ENCODE peak calls at places on chromosomes 2 and 18, in five cellular contexts. C is uterus, Z is breast epithelium, J is suprapubic skin, L is sigmoid colon. W is an unnamed sample. For H3K4me1, the result is how much of the 10 kb centered on the place peaks cover.

GRCh38 chr2:28717339-28717758 is 34.3 kb upstream of the PPP1CB start:
- DNase-seq in C (peak), Z (peak), J (peak), L (peak), W (no peak)

GRCh38 chr2:189581354-189582139 is 961 bp upstream of the SLC40A1 start:
- DNase-seq in C (peak), Z (no peak), J (peak), L (peak), W (peak)

GRCh38 chr18:629303-630150 is 27.9 kb upstream of the TYMS start:
- DNase-seq in C (no peak), Z (no peak), J (no peak), L (no peak), W (no peak)

GRCh38 chr2:222982010-222982908 is 69.7 kb upstream of the KCNE4 start:
- DNase-seq in C (peak), Z (no peak), J (peak), L (peak), W (no peak)

GRCh38 chr2:96856776-96857673 is 791 bp downstream of the ANKRD39 start:
- DNase-seq in C (peak), Z (no peak), J (peak), L (peak), W (no peak)

GRCh38 chr18:63883617-63884016 is 3.9 kb upstream of the SERPINB2 start:
- DNase-seq in C (no peak), Z (no peak), J (no peak), L (no peak), W (no peak)

GRCh38 chr2:160602073-160602472 is 108.5 kb upstream of the RBMS1 start:
- DNase-seq in C (no peak), Z (no peak), J (no peak), L (no peak), W (no peak)

GRCh38 chr2:30487603-30488002 is 40.6 kb downstream of the LCLAT1 start:
- DNase-seq in C (no peak), Z (no peak), J (no peak), L (no peak), W (no peak)

GRCh38 chr18:50155406-50155805 is 39.5 kb downstream of the MYO5B start:
- DNase-seq in C (no peak), Z (no peak), J (no peak), L (no peak), W (no peak)

GRCh38 chr2:134261398-134262131 is 7.7 kb downstream of the MGAT5 start:
- DNase-seq in C (no peak), Z (no peak), J (no peak), L (no peak), W (no peak)

GRCh38 chr2:203586696-203587095 is 51.6 kb upstream of the RAPH1 start:
- DNase-seq in C (no peak), Z (no peak), J (no peak), L (no peak), W (no peak)

GRCh38 chr2:232483923-232484627 is 3.6 kb downstream of the ECEL1 start:
- DNase-seq in C (no peak), Z (no peak), J (peak), L (peak), W (no peak)

GRCh38 chr18:24231773-24232735 is 93.2 kb downstream of the CABYR start:
- DNase-seq in C (peak), Z (no peak), J (no peak), L (peak), W (no peak)

GRCh38 chr2:151959203-151959602 is 131.0 kb upstream of the ARL5A start:
- DNase-seq in C (no peak), Z (no peak), J (no peak), L (no peak), W (no peak)

GRCh38 chr2:17815466-17816184 is 635 bp upstream of the MSGN1 start:
- DNase-seq in C (no peak), Z (no peak), J (no peak), L (no peak), W (no peak)

GRCh38 chr2:202628646-202629213 is 6.0 kb upstream of the FAM117B start:
- DNase-seq in C (no peak), Z (no peak), J (no peak), L (no peak), W (no peak)

GRCh38 chr2:196520610-196521009 is 118.9 kb upstream of the CCDC150 start:
- DNase-seq in C (no peak), Z (no peak), J (no peak), L (no peak), W (no peak)

GRCh38 chr2:119679846-119680245 is 845 bp downstream of the TMEM177 start:
- DNase-seq in C (no peak), Z (no peak), J (no peak), L (no peak), W (no peak)

GRCh38 chr2:105754011-105754410 is 9.3 kb downstream of the NCK2 start:
- DNase-seq in C (no peak), Z (no peak), J (no peak), L (no peak), W (peak)

GRCh38 chr18:74497308-74497640 is 1.1 kb downstream of the CNDP2 start:
- DNase-seq in C (no peak), Z (no peak), J (no peak), L (no peak), W (no peak)

GRCh38 chr2:165877565-165878550 is 75.7 kb downstream of the TTC21B start:
- DNase-seq in C (no peak), Z (no peak), J (no peak), L (no peak), W (no peak)

GRCh38 chr18:27838230-27838629 is 338.7 kb downstream of the CDH2 start:
- DNase-seq in C (no peak), Z (no peak), J (no peak), L (no peak), W (no peak)

GRCh38 chr2:234490239-234491074 is 6.4 kb downstream of the ARL4C start:
- DNase-seq in C (no peak), Z (no peak), J (no peak), L (no peak), W (no peak)

GRCh38 chr2:179702912-179703311 is 158.5 kb downstream of the ZNF385B start:
- DNase-seq in C (no peak), Z (no peak), J (no peak), L (no peak), W (no peak)

GRCh38 chr2:767440-767839 is 90.2 kb upstream of the TMEM18 start:
- DNase-seq in C (no peak), Z (no peak), J (no peak), L (no peak), W (no peak)

GRCh38 chr2:48530033-48530804 is at the start of gene STON1:
- DNase-seq in C (peak), Z (no peak), J (peak), L (peak), W (peak)

GRCh38 chr2:161913865-161914264 is 160.2 kb downstream of the DPP4 start:
- DNase-seq in C (no peak), Z (no peak), J (no peak), L (no peak), W (no peak)

GRCh38 chr2:112121682-112122254 is 16.4 kb upstream of the FBLN7 start:
- DNase-seq in C (no peak), Z (no peak), J (no peak), L (no peak), W (peak)

GRCh38 chr2:162317910-162318279 is 589 bp downstream of the IFIH1 start:
- DNase-seq in C (peak), Z (peak), J (no peak), L (no peak), W (peak)

GRCh38 chr2:17626986-17627385 is 86.5 kb downstream of the VSNL1 start:
- DNase-seq in C (no peak), Z (no peak), J (no peak), L (no peak), W (no peak)

GRCh38 chr2:170710609-170710979 is 4.5 kb upstream of the SP5 start:
- DNase-seq in C (no peak), Z (no peak), J (no peak), L (no peak), W (no peak)
- H3K4me3 ChIP-seq in C (no peak), Z (no peak), J (no peak), L (no peak), W (no peak)

GRCh38 chr2:219246559-219246958 is 1.3 kb downstream of the STK16 start:
- DNase-seq in C (no peak), Z (no peak), J (no peak), L (no peak), W (no peak)

GRCh38 chr2:219245148-219245898 is at the start of the genes GLB1L and STK16:
- DNase-seq in C (peak), Z (peak), J (peak), L (peak), W (peak)

GRCh38 chr2:219245899-219246230 is 586 bp downstream of the STK16 start:
- DNase-seq in C (no peak), Z (no peak), J (no peak), L (no peak), W (no peak)

GRCh38 chr2:219244789-219245147 is 476 bp downstream of the GLB1L start:
- DNase-seq in C (no peak), Z (no peak), J (no peak), L (no peak), W (no peak)

GRCh38 chr2:219243291-219243761 is 1.9 kb downstream of the GLB1L start:
- DNase-seq in C (no peak), Z (peak), J (no peak), L (peak), W (peak)
- TF ChIP-seq POLR2A in C (no peak), Z (no peak), J (no peak), L (no peak), W (no peak)

DNA sequence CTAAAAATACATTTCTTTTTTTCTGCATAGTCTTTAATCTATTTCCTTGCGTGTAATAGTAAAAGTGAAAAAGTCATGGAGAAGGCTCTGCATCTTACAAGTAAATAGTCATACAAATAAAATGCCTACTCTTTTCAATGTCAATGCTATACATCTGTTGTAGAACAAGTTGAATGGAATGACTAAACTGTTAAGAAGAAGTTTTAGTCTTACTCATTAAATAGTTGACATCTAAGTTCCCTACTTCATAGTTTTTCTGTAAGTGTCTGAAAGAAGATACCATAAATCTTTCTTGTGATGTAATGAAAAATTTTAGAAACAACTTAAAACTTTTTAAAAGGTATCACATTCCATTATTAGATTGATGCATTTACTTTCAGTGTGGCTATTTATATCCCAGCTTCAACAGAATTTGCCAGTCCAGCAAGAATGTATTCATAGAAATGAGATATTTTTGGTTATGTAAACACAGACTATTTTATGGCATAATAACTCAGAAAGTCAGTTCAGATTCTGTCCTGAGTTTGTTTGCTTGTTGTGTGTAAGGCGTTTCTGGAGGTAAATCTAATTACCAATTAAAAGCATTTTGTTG is 185.2 kb upstream of the EPC2 start:
- DNase-seq in C (no peak), Z (no peak), J (no peak), L (no peak), W (no peak)
- H3K4me1 ChIP-seq in C (under half), Z (under half), J (under half), L (under half), W (under half)

GRCh38 chr2:72933646-72934151 is 16.4 kb downstream of the EMX1 start:
- DNase-seq in C (no peak), Z (no peak), J (peak), L (no peak), W (peak)
- H3K4me3 ChIP-seq in C (no peak), Z (no peak), J (no peak), L (no peak), W (no peak)

DNA sequence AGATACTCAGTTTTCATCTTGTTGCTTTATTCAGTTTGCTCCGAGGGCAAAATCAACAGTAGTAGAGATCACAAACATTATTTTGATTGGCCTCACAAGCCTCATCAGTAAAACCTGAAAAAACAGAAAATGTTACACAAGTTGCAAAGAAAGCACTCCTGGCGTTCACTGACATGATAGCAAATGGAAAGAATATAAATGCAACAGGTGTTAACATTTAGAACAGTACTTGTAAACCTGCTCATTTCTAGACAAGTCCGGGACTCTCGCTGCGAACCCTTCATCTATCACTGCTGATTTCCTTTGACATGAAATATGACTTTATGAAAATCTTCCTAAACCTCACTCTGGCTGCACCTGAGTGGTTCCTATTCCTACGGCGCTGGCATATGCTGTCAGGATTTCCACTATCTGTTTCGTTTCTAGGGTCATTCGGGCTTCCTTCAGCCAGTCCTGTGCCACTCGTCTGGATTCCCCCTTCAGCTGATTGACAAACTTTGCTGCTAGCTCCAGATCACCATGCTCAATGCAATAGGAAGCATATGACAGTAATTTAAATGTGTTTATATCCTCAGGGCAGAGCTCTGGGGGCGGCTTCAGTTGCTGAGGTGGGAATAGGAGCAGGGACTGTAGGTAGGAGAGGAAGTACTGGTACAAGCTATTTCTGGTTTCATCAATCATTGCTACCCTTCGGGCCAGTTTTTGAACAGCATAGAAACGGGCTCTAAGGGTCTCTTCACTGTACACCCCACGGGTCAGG is 38.1 kb downstream of the PTCD3 start:
- DNase-seq in C (no peak), Z (no peak), J (no peak), L (no peak), W (no peak)
- TF ChIP-seq POLR2A in C (no peak), Z (no peak), J (no peak), L (no peak), W (no peak)

GRCh38 chr2:55011741-55012574 is 38.3 kb downstream of the RTN4 start:
- DNase-seq in C (no peak), Z (no peak), J (no peak), L (no peak), W (no peak)

GRCh38 chr2:55010915-55011314 is 39.3 kb downstream of the RTN4 start:
- DNase-seq in C (no peak), Z (peak), J (peak), L (no peak), W (no peak)

GRCh38 chr2:55014962-55015939 is 35.0 kb downstream of the RTN4 start:
- DNase-seq in C (peak), Z (peak), J (no peak), L (peak), W (peak)

GRCh38 chr2:55012648-55013484 is 37.4 kb downstream of the RTN4 start:
- DNase-seq in C (no peak), Z (no peak), J (no peak), L (no peak), W (no peak)

DNA sequence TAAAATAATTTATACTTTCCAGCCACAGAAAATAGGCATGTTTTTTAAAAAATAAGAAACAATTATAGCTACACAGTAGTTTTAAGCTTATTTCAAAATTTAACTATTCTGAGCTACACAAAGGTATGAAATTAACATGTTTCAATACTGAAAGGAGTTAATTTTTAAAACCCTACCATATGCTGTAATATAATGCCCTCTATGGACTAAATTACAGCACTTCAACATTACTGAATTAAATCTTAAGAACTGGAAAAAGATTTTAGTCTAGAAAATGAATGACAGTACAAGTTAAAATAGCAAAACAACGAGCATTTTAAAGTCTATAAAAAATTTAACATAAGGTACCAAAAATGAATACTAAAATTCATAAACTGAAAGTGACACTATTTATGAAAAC is 36.3 kb downstream of the RTN4 start:
- DNase-seq in C (no peak), Z (no peak), J (no peak), L (no peak), W (no peak)
- H3K4me1 ChIP-seq in C (under half), Z (under half), J (half or more), L (under half), W (under half)

GRCh38 chr2:126656311-126657145 is 570 bp downstream of the GYPC start:
- DNase-seq in C (peak), Z (no peak), J (no peak), L (no peak), W (peak)
- H3K4me3 ChIP-seq in C (peak), Z (peak), J (peak), L (peak), W (peak)

DNA sequence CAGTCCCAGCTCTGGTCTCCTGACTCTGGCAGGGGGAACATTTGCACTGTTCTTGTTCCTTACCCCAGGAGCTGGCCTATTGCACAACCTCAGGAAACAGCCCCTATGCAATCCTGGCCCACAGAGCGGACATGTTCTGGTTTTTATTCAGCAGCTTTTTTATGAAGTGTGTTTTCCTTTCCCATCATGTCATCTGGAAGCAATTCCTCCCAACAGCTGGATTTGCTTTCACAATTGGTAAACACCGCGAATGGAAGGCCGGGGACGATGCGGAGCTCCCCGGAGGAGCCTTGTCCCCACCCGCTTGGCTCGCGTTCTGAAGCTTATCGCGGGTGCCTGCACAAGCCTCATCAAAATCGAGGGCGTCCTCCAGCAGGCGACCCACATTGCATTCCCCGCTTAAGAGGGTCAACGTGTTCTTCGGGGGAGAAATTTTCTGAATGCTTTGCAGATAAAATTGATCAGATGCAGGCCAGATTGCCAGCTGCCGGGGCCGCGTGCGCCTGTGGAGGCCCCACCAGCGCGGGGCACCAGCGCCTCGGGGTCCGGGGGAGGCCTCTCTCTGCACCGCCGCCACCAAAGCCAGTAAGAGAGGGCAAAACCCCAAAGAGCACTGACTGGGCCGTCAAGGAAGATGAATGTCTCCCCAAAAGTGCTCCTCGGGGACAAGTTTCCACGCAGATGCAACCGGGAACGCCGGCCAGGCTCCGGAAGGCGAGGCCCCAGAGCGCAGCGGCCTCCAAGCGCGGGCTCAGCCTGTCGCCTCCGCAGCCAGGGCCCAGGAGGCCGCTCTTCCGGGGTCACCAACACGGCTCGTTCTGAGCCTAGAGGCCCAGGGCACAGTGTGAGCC is 60.3 kb upstream of the SP3 start:
- DNase-seq in C (peak), Z (peak), J (peak), L (peak), W (peak)
- TF ChIP-seq POLR2A in C (no peak), Z (no peak), J (no peak), L (no peak), W (no peak)

DNA sequence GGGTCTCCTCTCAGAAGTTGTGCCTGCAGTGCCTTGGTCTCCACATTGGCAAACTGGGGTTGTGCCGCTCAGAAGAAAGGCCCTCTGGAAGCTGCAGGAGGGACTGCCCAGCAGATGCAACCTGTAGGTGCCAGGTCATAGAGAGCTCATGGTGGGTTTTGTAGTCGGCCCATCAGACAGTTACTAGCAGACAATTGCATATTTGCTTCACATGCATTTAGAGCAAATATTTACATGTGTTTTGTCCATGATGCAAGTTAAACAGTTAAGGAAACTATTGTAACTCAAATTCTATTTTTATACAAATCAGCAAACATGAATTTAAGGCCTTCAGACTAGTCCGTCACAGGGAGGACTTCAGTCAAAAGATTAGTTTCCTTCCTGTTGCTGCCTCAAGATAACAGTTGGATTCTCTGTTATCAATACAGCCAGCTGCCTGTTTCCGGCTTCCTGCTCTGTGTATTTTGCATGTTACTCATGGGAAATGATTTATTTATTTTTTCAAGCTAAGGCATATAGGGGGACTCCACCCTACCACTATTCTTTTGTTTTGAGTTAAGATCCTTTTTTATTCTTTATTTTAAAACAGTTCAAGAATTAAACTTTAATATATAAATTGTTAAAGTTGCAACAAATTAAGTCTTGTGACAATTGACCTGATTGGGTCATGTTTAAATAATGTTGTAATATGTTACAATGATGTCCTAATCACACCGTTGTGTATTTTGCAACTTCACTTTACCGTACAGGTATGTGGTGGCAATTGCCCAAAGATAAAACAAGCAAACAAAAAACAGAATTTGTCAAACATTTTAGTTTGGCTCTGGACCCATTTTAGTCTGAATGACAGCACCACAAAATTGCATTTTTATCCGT is 133.5 kb downstream of the SPTBN1 start:
- DNase-seq in C (no peak), Z (no peak), J (no peak), L (no peak), W (peak)
- H3K4me1 ChIP-seq in C (under half), Z (under half), J (half or more), L (under half), W (under half)

W was measured in Peyer's patch.